ENCODE peak calls at places on chromosomes 7 and 10, in four cellular contexts. F is skeletal muscle cell, T is left cardiac atrium, O is fibroblast of villous mesenchyme. B is an unnamed sample.

GRCh38 chr10:119238577-119238976 is 31.2 kb downstream of the GRK5 start:
- DNase-seq in F (no peak), T (no peak), O (no peak), B (no peak)

GRCh38 chr10:128796513-128796912 is 670.3 kb upstream of the MKI67 start:
- DNase-seq in F (no peak), T (no peak), O (no peak), B (no peak)

GRCh38 chr10:71342850-71343773 is 24.1 kb downstream of the SLC29A3 start:
- DNase-seq in F (no peak), T (no peak), O (peak; percentile 55), B (peak; percentile 55)

GRCh38 chr10:22029450-22030236 is 26.1 kb upstream of the DNAJC1 start:
- DNase-seq in F (no peak), T (no peak), O (peak; percentile 67), B (peak; percentile 51)

GRCh38 chr10:113047151-113047550 is 97.1 kb downstream of the TCF7L2 start:
- DNase-seq in F (no peak), T (no peak), O (no peak), B (no peak)

GRCh38 chr10:89615824-89616223 is 29.2 kb downstream of the PANK1 start:
- DNase-seq in F (no peak), T (no peak), O (peak; percentile 30), B (no peak)

GRCh38 chr7:41882271-41882670 is 179.4 kb upstream of the INHBA start:
- DNase-seq in F (no peak), T (no peak), O (no peak), B (no peak)

GRCh38 chr10:23106508-23106907 is 11.1 kb downstream of the MSRB2 start:
- DNase-seq in F (no peak), T (no peak), O (no peak), B (no peak)

GRCh38 chr7:140923358-140924006 is 1.2 kb downstream of the BRAF start:
- DNase-seq in F (no peak), T (no peak), O (peak; percentile 14), B (peak; percentile 20)

GRCh38 chr10:104447331-104447730 is 93.7 kb downstream of the CFAP58 start:
- DNase-seq in F (no peak), T (no peak), O (no peak), B (no peak)

GRCh38 chr10:74921744-74922143 is 95.3 kb downstream of the KAT6B start:
- DNase-seq in F (no peak), T (no peak), O (no peak), B (no peak)

GRCh38 chr10:70978181-70978580 is 89.8 kb upstream of the PCBD1 start:
- DNase-seq in F (no peak), T (no peak), O (no peak), B (no peak)

GRCh38 chr7:13155188-13155587 is 467.8 kb downstream of the ARL4A start:
- DNase-seq in F (no peak), T (no peak), O (peak; percentile 12), B (peak; percentile 23)

GRCh38 chr7:115654384-115655181 is 376.0 kb downstream of the TFEC start:
- DNase-seq in F (no peak), T (no peak), O (no peak), B (no peak)

GRCh38 chr10:98956576-98957260 is 278.9 kb downstream of the HPSE2 start:
- DNase-seq in F (peak; percentile 20), T (no peak), O (peak; percentile 66), B (peak; percentile 83)

GRCh38 chr7:7772385-7772784 is 54.0 kb upstream of the RPA3 start:
- DNase-seq in F (peak; percentile 43), T (no peak), O (no peak), B (peak; percentile 41)

GRCh38 chr7:109343662-109344061 is 774.0 kb downstream of the DNAJB9 start:
- DNase-seq in F (no peak), T (no peak), O (no peak), B (peak; percentile 0)

GRCh38 chr7:22400150-22400814 is 43.3 kb upstream of the RAPGEF5 start:
- DNase-seq in F (no peak), T (no peak), O (no peak), B (no peak)

GRCh38 chr10:113957013-113957412 is 86.7 kb upstream of the ADRB1 start:
- DNase-seq in F (peak; percentile 69), T (no peak), O (peak; percentile 85), B (peak; percentile 64)

GRCh38 chr7:3585826-3586225 is 284.8 kb downstream of the SDK1 start:
- DNase-seq in F (no peak), T (no peak), O (no peak), B (no peak)

GRCh38 chr7:128869944-128870285 is 7.3 kb downstream of the ATP6V1F start:
- DNase-seq in F (no peak), T (no peak), O (no peak), B (no peak)

GRCh38 chr7:90758933-90759562 is 162.9 kb downstream of the CDK14 start:
- DNase-seq in F (no peak), T (no peak), O (no peak), B (no peak)

GRCh38 chr10:97060441-97061084 is 125.2 kb downstream of the SLIT1 start:
- DNase-seq in F (no peak), T (no peak), O (no peak), B (peak; percentile 2)

GRCh38 chr10:101762736-101763135 is 13.2 kb downstream of the FGF8 start:
- DNase-seq in F (no peak), T (no peak), O (no peak), B (no peak)

GRCh38 chr10:91908358-91909177 is 718 bp downstream of the FGFBP3 start:
- DNase-seq in F (no peak), T (peak; percentile 84), O (peak; percentile 70), B (peak; percentile 37)

GRCh38 chr7:105664816-105665525 is 83.7 kb upstream of the EFCAB10 start:
- DNase-seq in F (no peak), T (no peak), O (no peak), B (no peak)

GRCh38 chr10:34360984-34361383 is 454.1 kb downstream of the PARD3 start:
- DNase-seq in F (no peak), T (no peak), O (no peak), B (no peak)